ENCODE peak calls at places on chromosomes 11 and 22, in four cellular contexts. Y, K, E and O are unnamed samples.

GRCh38 chr22:40044870-40045834 is 50.4 kb downstream of the FAM83F start:
- DNase-seq in K (peak; percentile 69), E (no peak), Y (peak; percentile 66), O (peak; percentile 68)

GRCh38 chr11:61834278-61835004 is 6.3 kb downstream of the FADS2 start:
- DNase-seq in K (no peak), Y (peak; percentile 29), E (peak; percentile 54), O (no peak)

GRCh38 chr11:118342503-118343161 is at the start of gene CD3D:
- DNase-seq in K (peak; percentile 55), Y (peak; percentile 63), E (no peak), O (peak; percentile 68)

GRCh38 chr11:76135491-76135890 is 70.8 kb downstream of the WNT11 start:
- DNase-seq in K (no peak), Y (no peak), E (no peak), O (no peak)

GRCh38 chr11:65390099-65390941 is 3.9 kb downstream of the FRMD8 start:
- DNase-seq in Y (no peak), E (peak; percentile 44), K (no peak), O (no peak)

GRCh38 chr22:37501610-37502341 is 15.6 kb upstream of the MFNG start:
- DNase-seq in E (peak; percentile 92), K (no peak), Y (no peak), O (no peak)

GRCh38 chr11:129729823-129730222 is 85.8 kb upstream of the TMEM45B start:
- DNase-seq in E (no peak), Y (no peak), K (no peak), O (no peak)

GRCh38 chr22:21927174-21927823 is 25.3 kb downstream of the PPM1F start:
- DNase-seq in Y (no peak), E (no peak), K (no peak), O (no peak)

GRCh38 chr11:41978951-41979350 is 519.5 kb upstream of the LRRC4C start:
- DNase-seq in Y (no peak), K (no peak), E (no peak), O (no peak)

GRCh38 chr11:69892986-69893555 is 73.9 kb upstream of the FGF3 start:
- DNase-seq in K (no peak), E (no peak), Y (no peak), O (no peak)

GRCh38 chr11:69080361-69080973 is 31.7 kb downstream of the TPCN2 start:
- DNase-seq in E (peak; percentile 82), Y (no peak), K (no peak), O (no peak)

GRCh38 chr11:66136752-66137123 is 66.7 kb downstream of the PACS1 start:
- DNase-seq in Y (no peak), E (no peak), K (no peak), O (no peak)

GRCh38 chr11:109123811-109124787 is 297.9 kb upstream of the C11orf87 start:
- DNase-seq in Y (no peak), K (no peak), E (no peak), O (no peak)

GRCh38 chr11:3194016-3194816 is 24.4 kb downstream of the MRGPRG start:
- DNase-seq in E (no peak), Y (no peak), K (no peak), O (no peak)

GRCh38 chr11:86699036-86699791 is 26.8 kb upstream of the ME3 start:
- DNase-seq in Y (no peak), E (no peak), K (no peak), O (no peak)

GRCh38 chr11:16002942-16003341 is 353.4 kb downstream of the SOX6 start:
- DNase-seq in Y (no peak), E (no peak), K (no peak), O (no peak)

GRCh38 chr11:17277024-17277584 is 565 bp downstream of the NUCB2 start:
- DNase-seq in Y (peak; percentile 24), E (peak; percentile 81), K (no peak), O (no peak)